ENCODE peak calls at places on chromosomes 6 and 20, in five cellular contexts. One of them, this sample, is unnamed.

GRCh38 chr6:13038315-13039261 is 289.7 kb downstream of the TBC1D7 start:
- DNase-seq in NAMALWA: no peak
- DNase-seq in iPS-NIHi11: no peak
- DNase-seq in adrenal gland: peak
- DNase-seq in lung: no peak
- DNase-seq in this sample: no peak

GRCh38 chr6:170037541-170038250 is 253.2 kb downstream of the DLL1 start:
- DNase-seq in lung: no peak
- DNase-seq in NAMALWA: no peak
- DNase-seq in iPS-NIHi11: no peak
- DNase-seq in adrenal gland: no peak
- DNase-seq in this sample: no peak

GRCh38 chr6:81753709-81754678 is 1.5 kb upstream of the TENT5A start:
- DNase-seq in adrenal gland: peak
- DNase-seq in NAMALWA: no peak
- DNase-seq in lung: peak
- DNase-seq in iPS-NIHi11: peak
- DNase-seq in this sample: peak

GRCh38 chr6:112117554-112117953 is 30.2 kb downstream of the FAM229B start:
- DNase-seq in NAMALWA: no peak
- DNase-seq in adrenal gland: no peak
- DNase-seq in lung: no peak
- DNase-seq in iPS-NIHi11: no peak
- DNase-seq in this sample: no peak

GRCh38 chr6:42352856-42353564 is 98.7 kb downstream of the TRERF1 start:
- DNase-seq in adrenal gland: no peak
- DNase-seq in NAMALWA: no peak
- DNase-seq in lung: no peak
- DNase-seq in iPS-NIHi11: no peak
- DNase-seq in this sample: no peak

GRCh38 chr6:30613251-30614043 is 3.6 kb downstream of the PPP1R10 start:
- DNase-seq in lung: no peak
- DNase-seq in adrenal gland: no peak
- DNase-seq in NAMALWA: no peak
- DNase-seq in iPS-NIHi11: no peak
- DNase-seq in this sample: no peak

GRCh38 chr6:166997348-166997747 is 1.8 kb upstream of the CEP43 start:
- DNase-seq in adrenal gland: no peak
- DNase-seq in iPS-NIHi11: no peak
- DNase-seq in lung: no peak
- DNase-seq in NAMALWA: no peak
- DNase-seq in this sample: no peak

GRCh38 chr6:75130784-75131183 is 75.1 kb downstream of the COL12A1 start:
- DNase-seq in lung: no peak
- DNase-seq in adrenal gland: no peak
- DNase-seq in NAMALWA: no peak
- DNase-seq in iPS-NIHi11: no peak
- DNase-seq in this sample: no peak

GRCh38 chr6:35044145-35044745 is 96.9 kb downstream of the TCP11 start:
- DNase-seq in NAMALWA: no peak
- DNase-seq in adrenal gland: peak
- DNase-seq in iPS-NIHi11: no peak
- DNase-seq in lung: peak
- DNase-seq in this sample: no peak

GRCh38 chr6:26131618-26132017 is 44.4 kb downstream of the HFE start:
- DNase-seq in lung: no peak
- DNase-seq in NAMALWA: no peak
- DNase-seq in adrenal gland: no peak
- DNase-seq in iPS-NIHi11: no peak
- DNase-seq in this sample: no peak

GRCh38 chr20:5835234-5835845 is 85.1 kb downstream of the SHLD1 start:
- DNase-seq in adrenal gland: peak
- DNase-seq in NAMALWA: no peak
- DNase-seq in iPS-NIHi11: no peak
- DNase-seq in lung: no peak
- DNase-seq in this sample: no peak

GRCh38 chr6:75855047-75855446 is 106.0 kb downstream of the MYO6 start:
- DNase-seq in adrenal gland: peak
- DNase-seq in NAMALWA: peak
- DNase-seq in lung: no peak
- DNase-seq in iPS-NIHi11: peak
- DNase-seq in this sample: no peak

GRCh38 chr20:62437985-62438384 is 10.6 kb upstream of the RBBP8NL start:
- DNase-seq in NAMALWA: no peak
- DNase-seq in lung: no peak
- DNase-seq in adrenal gland: no peak
- DNase-seq in iPS-NIHi11: no peak
- DNase-seq in this sample: no peak

GRCh38 chr6:42511803-42512422 is 51.9 kb upstream of the UBR2 start:
- DNase-seq in lung: no peak
- DNase-seq in iPS-NIHi11: no peak
- DNase-seq in NAMALWA: no peak
- DNase-seq in adrenal gland: peak
- DNase-seq in this sample: no peak

GRCh38 chr20:56393653-56394052 is 1.2 kb downstream of the CSTF1 start:
- DNase-seq in iPS-NIHi11: no peak
- DNase-seq in adrenal gland: no peak
- DNase-seq in NAMALWA: no peak
- DNase-seq in lung: no peak
- DNase-seq in this sample: no peak

GRCh38 chr6:16637635-16638034 is 123.6 kb downstream of the ATXN1 start:
- DNase-seq in adrenal gland: no peak
- DNase-seq in iPS-NIHi11: no peak
- DNase-seq in lung: no peak
- DNase-seq in NAMALWA: no peak
- DNase-seq in this sample: no peak

GRCh38 chr20:56663660-56664059 is 34.6 kb downstream of the TFAP2C start:
- DNase-seq in NAMALWA: no peak
- DNase-seq in adrenal gland: no peak
- DNase-seq in lung: no peak
- DNase-seq in iPS-NIHi11: no peak
- DNase-seq in this sample: no peak

GRCh38 chr20:34560141-34560523 is 1.6 kb downstream of the MAP1LC3A start:
- DNase-seq in NAMALWA: no peak
- DNase-seq in lung: no peak
- DNase-seq in adrenal gland: no peak
- DNase-seq in iPS-NIHi11: no peak
- DNase-seq in this sample: peak

GRCh38 chr6:148509789-148510581 is 167.3 kb downstream of the SASH1 start:
- DNase-seq in lung: no peak
- DNase-seq in iPS-NIHi11: peak
- DNase-seq in adrenal gland: peak
- DNase-seq in NAMALWA: peak
- DNase-seq in this sample: peak

GRCh38 chr20:50918403-50918802 is 12.8 kb downstream of the ADNP start:
- DNase-seq in iPS-NIHi11: no peak
- DNase-seq in NAMALWA: no peak
- DNase-seq in lung: no peak
- DNase-seq in adrenal gland: no peak
- DNase-seq in this sample: no peak

GRCh38 chr6:5173862-5174643 is 86.7 kb downstream of the LYRM4 start:
- DNase-seq in adrenal gland: peak
- DNase-seq in iPS-NIHi11: no peak
- DNase-seq in NAMALWA: peak
- DNase-seq in lung: no peak
- DNase-seq in this sample: no peak

GRCh38 chr6:33297406-33297955 is 1.3 kb downstream of the RGL2 start:
- DNase-seq in NAMALWA: peak
- DNase-seq in lung: peak
- DNase-seq in adrenal gland: peak
- DNase-seq in iPS-NIHi11: peak
- DNase-seq in this sample: no peak

GRCh38 chr6:44046516-44047178 is 80.6 kb downstream of the MRPL14 start:
- DNase-seq in NAMALWA: no peak
- DNase-seq in lung: no peak
- DNase-seq in adrenal gland: no peak
- DNase-seq in iPS-NIHi11: no peak
- DNase-seq in this sample: no peak

GRCh38 chr6:126773122-126773805 is 345.2 kb upstream of the RSPO3 start:
- DNase-seq in iPS-NIHi11: peak
- DNase-seq in lung: no peak
- DNase-seq in NAMALWA: no peak
- DNase-seq in adrenal gland: no peak
- DNase-seq in this sample: no peak

GRCh38 chr6:24666097-24666615 is 543 bp downstream of the TDP2 start:
- DNase-seq in NAMALWA: peak
- DNase-seq in lung: peak
- DNase-seq in iPS-NIHi11: peak
- DNase-seq in adrenal gland: peak
- DNase-seq in this sample: peak

GRCh38 chr20:58650181-58650775 is 805 bp upstream of the STX16 start:
- DNase-seq in iPS-NIHi11: peak
- DNase-seq in lung: no peak
- DNase-seq in NAMALWA: no peak
- DNase-seq in adrenal gland: peak
- DNase-seq in this sample: no peak

This sample was measured in uterus.